ENCODE peak calls at places on chromosomes 3 and 15, in nine cellular contexts. H is caudate nucleus, N is EH, T is IMR-90, B is lung, C is NCI-H1436, A is T-helper 9 cell, S is epithelial cell of proximal tubule, X is renal cortical epithelial cell. P is an unnamed sample.

GRCh38 chr15:24977686-24978085 is 22.9 kb downstream of the SNRPN start:
- DNase-seq in H (no peak), N (no peak), T (no peak), B (no peak), C (no peak), A (no peak), S (no peak), X (no peak), P (no peak)

GRCh38 chr3:36945326-36945980 is 599 bp upstream of the TRANK1 start:
- DNase-seq in H (no peak), N (no peak), T (no peak), B (no peak), C (no peak), A (no peak), S (no peak), X (no peak), P (no peak)

GRCh38 chr3:129087138-129087702 is 26.6 kb downstream of the GP9 start:
- DNase-seq in H (no peak), N (peak), T (peak), B (no peak), C (no peak), A (no peak), S (no peak), X (no peak), P (no peak)

GRCh38 chr3:162111861-162112260 is 615.3 kb downstream of the OTOL1 start:
- DNase-seq in H (no peak), N (no peak), T (no peak), B (no peak), C (no peak), A (no peak), S (no peak), X (no peak), P (no peak)

GRCh38 chr3:52172262-52172757 is 18.1 kb upstream of the POC1A start:
- DNase-seq in H (peak), N (no peak), T (no peak), B (no peak), C (no peak), A (no peak), S (no peak), X (no peak), P (no peak)

GRCh38 chr15:61653110-61653509 is 407.1 kb downstream of the VPS13C start:
- DNase-seq in H (no peak), N (no peak), T (no peak), B (no peak), C (no peak), A (no peak), S (no peak), X (no peak), P (no peak)

GRCh38 chr3:167870201-167870600 is 134.7 kb downstream of the SERPINI1 start:
- DNase-seq in H (no peak), N (no peak), T (no peak), B (no peak), C (no peak), A (no peak), S (no peak), X (no peak), P (no peak)

GRCh38 chr3:51338632-51339031 is 46.5 kb upstream of the MANF start:
- DNase-seq in H (no peak), N (no peak), T (no peak), B (no peak), C (no peak), A (no peak), S (no peak), X (peak), P (no peak)

GRCh38 chr3:134205426-134205825 is 45.2 kb downstream of the RYK start:
- DNase-seq in H (no peak), N (no peak), T (no peak), B (no peak), C (no peak), A (no peak), S (no peak), X (no peak), P (no peak)

GRCh38 chr3:152375546-152375945 is 106.8 kb downstream of the MBNL1 start:
- DNase-seq in H (no peak), N (peak), T (peak), B (no peak), C (no peak), A (no peak), S (no peak), X (no peak), P (no peak)

GRCh38 chr3:30356901-30357753 is 249.3 kb upstream of the TGFBR2 start:
- DNase-seq in H (no peak), N (peak), T (peak), B (no peak), C (no peak), A (no peak), S (no peak), X (no peak), P (no peak)

GRCh38 chr3:128503751-128504532 is 10.9 kb upstream of the GATA2 start:
- DNase-seq in H (no peak), N (no peak), T (no peak), B (peak), C (no peak), A (no peak), S (no peak), X (no peak), P (no peak)

GRCh38 chr3:62718515-62719320 is 156.5 kb downstream of the CADPS start:
- DNase-seq in H (no peak), N (no peak), T (no peak), B (no peak), C (no peak), A (no peak), S (no peak), X (no peak), P (no peak)

GRCh38 chr3:146680602-146681001 is 75.5 kb upstream of the PLSCR5 start:
- DNase-seq in H (no peak), N (no peak), T (no peak), B (no peak), C (no peak), A (no peak), S (no peak), X (no peak), P (no peak)

GRCh38 chr15:28885630-28886430 is at the start of gene APBA2:
- DNase-seq in H (no peak), N (peak), T (peak), B (no peak), C (peak), A (peak), S (no peak), X (no peak), P (no peak)

GRCh38 chr15:88255496-88256171 is 905 bp downstream of the NTRK3 start:
- DNase-seq in H (no peak), N (peak), T (peak), B (no peak), C (no peak), A (no peak), S (no peak), X (no peak), P (no peak)

GRCh38 chr3:107574650-107575049 is 51.9 kb downstream of the BBX start:
- DNase-seq in H (no peak), N (peak), T (peak), B (no peak), C (no peak), A (no peak), S (peak), X (peak), P (peak)

GRCh38 chr3:10292505-10293419 is at the start of gene GHRL:
- DNase-seq in H (no peak), N (no peak), T (no peak), B (no peak), C (no peak), A (no peak), S (no peak), X (no peak), P (no peak)

GRCh38 chr3:188339410-188340295 is 185.7 kb downstream of the LPP start:
- DNase-seq in H (no peak), N (no peak), T (no peak), B (no peak), C (no peak), A (no peak), S (no peak), X (no peak), P (no peak)

GRCh38 chr3:101722394-101723173 is 1.8 kb upstream of the CEP97 start:
- DNase-seq in H (no peak), N (no peak), T (no peak), B (no peak), C (no peak), A (no peak), S (no peak), X (no peak), P (no peak)

GRCh38 chr15:61657461-61657860 is 402.8 kb downstream of the VPS13C start:
- DNase-seq in H (no peak), N (no peak), T (no peak), B (no peak), C (no peak), A (no peak), S (no peak), X (no peak), P (no peak)

GRCh38 chr3:196740476-196741400 is 1.1 kb downstream of the PAK2 start:
- DNase-seq in H (no peak), N (peak), T (peak), B (no peak), C (peak), A (peak), S (no peak), X (peak), P (no peak)

GRCh38 chr15:63600646-63601025 is 3.4 kb downstream of the FBXL22 start:
- DNase-seq in H (peak), N (peak), T (peak), B (peak), C (peak), A (peak), S (no peak), X (peak), P (no peak)

GRCh38 chr3:79657076-79657475 is 110.7 kb downstream of the ROBO1 start:
- DNase-seq in H (no peak), N (no peak), T (no peak), B (no peak), C (no peak), A (no peak), S (no peak), X (no peak), P (no peak)

GRCh38 chr3:107987036-107987557 is 103.7 kb downstream of the CD47 start:
- DNase-seq in H (no peak), N (peak), T (peak), B (peak), C (no peak), A (no peak), S (peak), X (peak), P (no peak)

GRCh38 chr3:45881031-45882022 is 5.0 kb upstream of the CCR9 start:
- DNase-seq in H (no peak), N (peak), T (peak), B (no peak), C (no peak), A (no peak), S (no peak), X (peak), P (no peak)

GRCh38 chr3:54342676-54343075 is 220.3 kb downstream of the CACNA2D3 start:
- DNase-seq in H (no peak), N (no peak), T (no peak), B (no peak), C (peak), A (no peak), S (no peak), X (no peak), P (no peak)

GRCh38 chr3:32189693-32190092 is 48.8 kb upstream of the CMTM8 start:
- DNase-seq in H (no peak), N (no peak), T (no peak), B (no peak), C (no peak), A (no peak), S (no peak), X (no peak), P (no peak)

GRCh38 chr3:14460342-14461005 is 58.1 kb downstream of the SLC6A6 start:
- DNase-seq in H (peak), N (peak), T (peak), B (peak), C (no peak), A (no peak), S (peak), X (peak), P (peak)

GRCh38 chr15:64070965-64071851 is 22.4 kb downstream of the CIAO2A start:
- DNase-seq in H (no peak), N (peak), T (peak), B (peak), C (no peak), A (no peak), S (peak), X (peak), P (peak)